ENCODE peak calls at places on chromosomes 12 and 14, in four cellular contexts. Y is CD8-positive, alpha-beta memory T cell; K is CD4-positive, CD25-positive, alpha-beta regulatory T cell; U is GM03348. G is an unnamed sample.

GRCh38 chr14:70183991-70184390 is 4.8 kb downstream of the SLC8A3 start:
- DNase-seq in Y (no peak), K (no peak), U (no peak), G (no peak)

GRCh38 chr12:127223011-127223410 is 1044.0 kb upstream of the TMEM132C start:
- DNase-seq in Y (no peak), K (no peak), U (no peak), G (no peak)

GRCh38 chr14:74235017-74235416 is 4.2 kb upstream of the VSX2 start:
- DNase-seq in Y (no peak), K (no peak), U (no peak), G (no peak)

GRCh38 chr14:95483843-95484165 is 32.6 kb downstream of the SYNE3 start:
- DNase-seq in Y (no peak), K (no peak), U (no peak), G (no peak)

GRCh38 chr12:11568762-11569478 is 80.6 kb upstream of the ETV6 start:
- DNase-seq in Y (no peak), K (no peak), U (no peak), G (no peak)

GRCh38 chr14:89304972-89305703 is 111.9 kb downstream of the FOXN3 start:
- DNase-seq in Y (no peak), K (peak; percentile 14), U (peak; percentile 64), G (no peak)

GRCh38 chr12:27972721-27973120 is at the start of gene PTHLH:
- DNase-seq in Y (no peak), K (no peak), U (no peak), G (no peak)

GRCh38 chr12:70264067-70264867 is 21.0 kb downstream of the CNOT2 start:
- DNase-seq in Y (no peak), K (no peak), U (no peak), G (no peak)

GRCh38 chr12:124780752-124781685 is 82.6 kb downstream of the SCARB1 start:
- DNase-seq in Y (no peak), K (no peak), U (no peak), G (no peak)